ENCODE peak calls at places on chromosomes 7 and 10, in nine cellular contexts. T is PC-3, D is H9, H is HepG2, K is fibroblast of lung, F is IMR-90, L is neural progenitor cell, Y is mammary epithelial cell, C is astrocyte. Z is an unnamed sample.

GRCh38 chr10:102306710-102307109 is 61.4 kb downstream of the GBF1 start:
- DNase-seq in T (no peak), F (no peak), C (no peak), Y (no peak), H (no peak), L (no peak), D (no peak), K (no peak), Z (no peak)

GRCh38 chr7:26625286-26625685 is 239.1 kb downstream of the SKAP2 start:
- DNase-seq in F (no peak), K (no peak), T (no peak), H (no peak), L (no peak), D (no peak), Y (no peak), C (no peak), Z (no peak)

GRCh38 chr10:59587083-59587755 is 122.4 kb downstream of the SLC16A9 start:
- DNase-seq in T (peak; percentile 100), L (no peak), K (no peak), C (no peak), F (no peak), D (no peak), H (no peak), Y (peak; percentile 89), Z (no peak)

GRCh38 chr10:516766-517165 is 172.7 kb downstream of the DIP2C start:
- DNase-seq in C (no peak), T (no peak), D (no peak), F (no peak), H (no peak), K (no peak), Y (no peak), L (no peak), Z (no peak)

GRCh38 chr10:132942101-132942739 is at the start of gene CFAP46:
- DNase-seq in H (no peak), F (peak; percentile 44), T (no peak), L (peak; percentile 86), D (peak; percentile 78), K (peak; percentile 58), Y (no peak), C (peak; percentile 42), Z (no peak)

GRCh38 chr10:95500097-95500496 is 61.1 kb downstream of the SORBS1 start:
- DNase-seq in T (no peak), Y (no peak), D (no peak), H (no peak), C (no peak), K (no peak), F (no peak), L (no peak), Z (no peak)

GRCh38 chr7:69588773-69589172 is 9.5 kb upstream of the AUTS2 start:
- DNase-seq in L (no peak), T (no peak), F (no peak), Y (no peak), D (no peak), C (no peak), K (no peak), H (no peak), Z (no peak)

GRCh38 chr10:95431900-95432342 is 129.2 kb downstream of the SORBS1 start:
- DNase-seq in H (no peak), T (no peak), L (no peak), Y (peak; percentile 21), D (no peak), K (no peak), C (no peak), F (no peak), Z (no peak)

GRCh38 chr7:135459951-135460567 is 49.8 kb downstream of the CNOT4 start:
- DNase-seq in T (no peak), K (no peak), Y (no peak), H (no peak), D (no peak), F (no peak), L (no peak), C (no peak), Z (no peak)

GRCh38 chr10:109205929-109206585 is 717.3 kb downstream of the XPNPEP1 start:
- DNase-seq in H (no peak), L (no peak), Y (peak; percentile 81), T (peak; percentile 82), D (no peak), F (peak; percentile 93), C (peak; percentile 97), K (peak; percentile 62), Z (no peak)

GRCh38 chr10:18607503-18607902 is 43.9 kb downstream of the NSUN6 start:
- DNase-seq in H (peak; percentile 37), C (peak; percentile 85), K (peak; percentile 95), L (no peak), D (no peak), Y (peak; percentile 67), T (peak; percentile 73), F (peak; percentile 89), Z (peak; percentile 63)

GRCh38 chr10:43038783-43039628 is 37.9 kb upstream of the RET start:
- DNase-seq in Y (no peak), C (no peak), K (no peak), T (no peak), D (peak; percentile 22), L (no peak), F (no peak), H (no peak), Z (no peak)

GRCh38 chr10:113139695-113140094 is 189.6 kb downstream of the TCF7L2 start:
- DNase-seq in L (no peak), D (no peak), F (peak; percentile 32), H (no peak), C (peak; percentile 15), Y (no peak), K (peak; percentile 44), T (no peak), Z (no peak)

DNA sequence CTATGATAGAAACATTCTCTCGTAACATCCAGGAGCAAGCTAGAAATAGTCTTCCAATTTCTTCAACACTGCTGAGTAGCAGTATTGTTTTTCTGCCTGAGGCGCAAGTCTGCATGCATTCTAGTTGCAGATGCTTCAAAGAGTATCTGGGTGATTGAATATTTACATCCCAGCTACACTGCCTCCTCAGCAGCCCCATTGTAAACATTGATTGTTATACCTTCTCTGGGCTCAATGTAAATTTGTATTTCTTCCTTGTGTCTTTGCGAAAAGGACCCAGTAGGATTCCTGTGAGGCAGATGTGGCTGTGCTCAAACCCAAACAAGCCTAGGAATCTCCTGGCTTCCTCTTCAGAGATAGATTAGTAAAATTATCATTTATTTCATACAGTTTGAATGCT is 320.7 kb downstream of the CDC14C start:
- DNase-seq in Y (no peak), F (no peak), H (no peak), K (no peak), T (no peak), L (no peak), C (no peak), D (peak; percentile 41), Z (no peak)
- H3K9ac ChIP-seq in Y (no peak overlapping the region), F (no peak overlapping the region), H (no peak overlapping the region), K (no peak overlapping the region), T (no peak overlapping the region), L (no peak overlapping the region), C (no peak overlapping the region), D (no peak overlapping the region), Z (no peak overlapping the region)

DNA sequence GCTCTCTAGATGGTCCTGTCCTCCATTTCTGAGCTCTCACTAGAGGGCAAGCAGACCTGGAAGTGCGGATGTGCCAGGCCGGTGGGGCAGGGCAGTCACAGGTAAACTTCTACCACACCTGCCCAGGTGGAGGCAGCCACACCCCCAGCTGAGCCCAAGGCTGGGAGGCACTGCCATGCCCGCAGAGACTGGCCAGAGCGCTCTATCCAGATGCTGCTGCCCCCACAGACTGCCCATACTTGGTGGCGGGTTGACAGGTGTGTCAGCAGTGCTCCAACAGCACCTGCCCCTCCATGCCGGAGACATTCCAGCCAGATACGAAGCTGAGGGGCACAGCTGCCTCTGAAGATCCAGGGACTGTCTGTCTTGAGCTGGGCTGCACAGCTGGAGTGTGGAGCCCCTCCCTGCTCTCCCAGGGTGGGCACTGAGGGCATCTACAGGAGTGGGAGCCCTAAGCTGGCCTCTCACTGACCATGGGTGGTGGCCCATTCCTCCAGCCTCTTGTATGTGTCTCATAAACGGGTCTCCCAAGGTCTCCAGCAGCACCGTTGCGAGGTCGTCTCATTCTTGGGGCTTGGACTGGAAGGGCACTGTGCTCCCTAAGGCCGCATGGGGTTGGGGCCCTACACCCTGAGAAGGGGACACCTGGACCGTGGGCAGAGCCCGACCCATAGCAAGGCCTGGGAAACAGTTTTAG is 38.2 kb upstream of the PPIF start:
- DNase-seq in H (no peak), F (no peak), K (no peak), C (no peak), L (no peak), Y (no peak), T (no peak), D (no peak), Z (no peak)
- H3K9ac ChIP-seq in H (no peak overlapping the region), F (no peak overlapping the region), K (no peak overlapping the region), C (no peak overlapping the region), L (no peak overlapping the region), Y (no peak overlapping the region), T (no peak overlapping the region), D (no peak overlapping the region), Z (no peak overlapping the region)

GRCh38 chr7:129188892-129189660 is 643 bp downstream of the SMO start:
- DNase-seq in H (no peak), Y (peak; percentile 10), D (peak; percentile 44), F (peak; percentile 27), K (peak; percentile 24), L (peak; percentile 60), T (no peak), C (peak; percentile 25), Z (no peak)
- H3K9ac ChIP-seq in H (peak overlapping the region; percentile 78), Y (no peak overlapping the region), D (peak overlapping the region; percentile 84), F (peak overlapping the region; percentile 84), K (peak overlapping the region; percentile 52), L (peak overlapping the region; percentile 97), T (peak overlapping the region; percentile 64), C (peak overlapping the region; percentile 77), Z (no peak overlapping the region)

GRCh38 chr10:93393231-93393630 is 88.9 kb downstream of the MYOF start:
- DNase-seq in Y (no peak), T (no peak), K (no peak), L (no peak), F (no peak), C (no peak), D (no peak), H (no peak), Z (no peak)
- H3K9ac ChIP-seq in Y (no peak overlapping the region), T (no peak overlapping the region), K (no peak overlapping the region), L (no peak overlapping the region), F (no peak overlapping the region), C (no peak overlapping the region), D (no peak overlapping the region), H (no peak overlapping the region), Z (no peak overlapping the region)

GRCh38 chr10:117005454-117006055 is 568 bp upstream of the SHTN1 start:
- DNase-seq in C (no peak), T (peak; percentile 7), L (peak; percentile 75), K (no peak), Y (peak; percentile 1), F (no peak), D (peak; percentile 65), H (peak; percentile 37), Z (no peak)
- H3K9ac ChIP-seq in C (peak overlapping the region; percentile 88), T (peak overlapping the region; percentile 87), L (no peak overlapping the region), K (no peak overlapping the region), Y (no peak overlapping the region), F (no peak overlapping the region), D (no peak overlapping the region), H (peak overlapping the region; percentile 81), Z (no peak overlapping the region)